ENCODE peak calls at places on chromosomes 13 and 19, in eight cellular contexts. One of them, this sample, is unnamed.

GRCh38 chr13:84279166-84279565 is 396.9 kb upstream of the SLITRK1 start:
- DNase-seq in esophagus squamous epithelium: no peak
- DNase-seq in omental fat pad: no peak
- DNase-seq in heart right ventricle: no peak
- DNase-seq in NCI-H69: no peak
- DNase-seq in dorsolateral prefrontal cortex: no peak
- DNase-seq in uterus: no peak
- DNase-seq in IMR-90: peak; percentile 1
- DNase-seq in this sample: no peak

GRCh38 chr13:97843201-97843600 is 110.3 kb upstream of the IPO5 start:
- DNase-seq in esophagus squamous epithelium: no peak
- DNase-seq in omental fat pad: no peak
- DNase-seq in heart right ventricle: no peak
- DNase-seq in NCI-H69: peak; percentile 45
- DNase-seq in dorsolateral prefrontal cortex: no peak
- DNase-seq in uterus: no peak
- DNase-seq in IMR-90: no peak
- DNase-seq in this sample: no peak

GRCh38 chr13:98942485-98942884 is 35.4 kb downstream of the DOCK9 start:
- DNase-seq in esophagus squamous epithelium: no peak
- DNase-seq in omental fat pad: no peak
- DNase-seq in heart right ventricle: no peak
- DNase-seq in NCI-H69: no peak
- DNase-seq in dorsolateral prefrontal cortex: no peak
- DNase-seq in uterus: no peak
- DNase-seq in IMR-90: no peak
- DNase-seq in this sample: no peak

GRCh38 chr19:42176649-42176989 is 40.9 kb downstream of the DEDD2 start:
- DNase-seq in esophagus squamous epithelium: no peak
- DNase-seq in omental fat pad: no peak
- DNase-seq in heart right ventricle: no peak
- DNase-seq in NCI-H69: no peak
- DNase-seq in dorsolateral prefrontal cortex: no peak
- DNase-seq in uterus: no peak
- DNase-seq in IMR-90: no peak
- DNase-seq in this sample: no peak

GRCh38 chr13:76745246-76746200 is 140.7 kb downstream of the KCTD12 start:
- DNase-seq in esophagus squamous epithelium: no peak
- DNase-seq in omental fat pad: no peak
- DNase-seq in heart right ventricle: no peak
- DNase-seq in NCI-H69: no peak
- DNase-seq in dorsolateral prefrontal cortex: no peak
- DNase-seq in uterus: no peak
- DNase-seq in IMR-90: no peak
- DNase-seq in this sample: no peak

GRCh38 chr19:15850385-15850784 is 34.9 kb upstream of the OR10H1 start:
- DNase-seq in esophagus squamous epithelium: no peak
- DNase-seq in omental fat pad: no peak
- DNase-seq in heart right ventricle: no peak
- DNase-seq in NCI-H69: no peak
- DNase-seq in dorsolateral prefrontal cortex: no peak
- DNase-seq in uterus: no peak
- DNase-seq in IMR-90: no peak
- DNase-seq in this sample: no peak

GRCh38 chr19:32691952-32692726 is 518 bp downstream of the NUDT19 start:
- DNase-seq in esophagus squamous epithelium: peak; percentile 27
- DNase-seq in omental fat pad: no peak
- DNase-seq in heart right ventricle: peak; percentile 67
- DNase-seq in NCI-H69: peak; percentile 80
- DNase-seq in dorsolateral prefrontal cortex: peak; percentile 68
- DNase-seq in uterus: no peak
- DNase-seq in IMR-90: peak; percentile 69
- DNase-seq in this sample: no peak

GRCh38 chr19:2962018-2962670 is 15.2 kb upstream of the TLE6 start:
- DNase-seq in esophagus squamous epithelium: no peak
- DNase-seq in omental fat pad: no peak
- DNase-seq in heart right ventricle: no peak
- DNase-seq in NCI-H69: peak; percentile 89
- DNase-seq in dorsolateral prefrontal cortex: peak; percentile 56
- DNase-seq in uterus: peak; percentile 78
- DNase-seq in IMR-90: peak; percentile 89
- DNase-seq in this sample: no peak

GRCh38 chr13:32581177-32581786 is 5.0 kb upstream of the PDS5B start:
- DNase-seq in esophagus squamous epithelium: no peak
- DNase-seq in omental fat pad: no peak
- DNase-seq in heart right ventricle: no peak
- DNase-seq in NCI-H69: peak; percentile 45
- DNase-seq in dorsolateral prefrontal cortex: no peak
- DNase-seq in uterus: no peak
- DNase-seq in IMR-90: peak; percentile 47
- DNase-seq in this sample: no peak

GRCh38 chr13:91904597-91904996 is 506.2 kb downstream of the GPC5 start:
- DNase-seq in esophagus squamous epithelium: no peak
- DNase-seq in omental fat pad: no peak
- DNase-seq in heart right ventricle: no peak
- DNase-seq in NCI-H69: no peak
- DNase-seq in dorsolateral prefrontal cortex: no peak
- DNase-seq in uterus: no peak
- DNase-seq in IMR-90: no peak
- DNase-seq in this sample: peak; percentile 57

GRCh38 chr19:48152552-48152951 is 17.6 kb downstream of the LIG1 start:
- DNase-seq in esophagus squamous epithelium: no peak
- DNase-seq in omental fat pad: peak; percentile 70
- DNase-seq in heart right ventricle: peak; percentile 48
- DNase-seq in NCI-H69: peak; percentile 55
- DNase-seq in dorsolateral prefrontal cortex: peak; percentile 86
- DNase-seq in uterus: peak; percentile 72
- DNase-seq in IMR-90: peak; percentile 75
- DNase-seq in this sample: no peak

GRCh38 chr19:18660051-18660910 is 23.2 kb upstream of the CRTC1 start:
- DNase-seq in esophagus squamous epithelium: no peak
- DNase-seq in omental fat pad: peak; percentile 46
- DNase-seq in heart right ventricle: peak; percentile 80
- DNase-seq in NCI-H69: no peak
- DNase-seq in dorsolateral prefrontal cortex: no peak
- DNase-seq in uterus: peak; percentile 56
- DNase-seq in IMR-90: peak; percentile 69
- DNase-seq in this sample: no peak

GRCh38 chr19:54724142-54724541 is at the start of gene KIR3DL3:
- DNase-seq in esophagus squamous epithelium: no peak
- DNase-seq in omental fat pad: no peak
- DNase-seq in heart right ventricle: no peak
- DNase-seq in NCI-H69: no peak
- DNase-seq in dorsolateral prefrontal cortex: no peak
- DNase-seq in uterus: no peak
- DNase-seq in IMR-90: no peak
- DNase-seq in this sample: no peak

GRCh38 chr13:49348748-49349147 is 95.1 kb downstream of the CAB39L start:
- DNase-seq in esophagus squamous epithelium: no peak
- DNase-seq in omental fat pad: no peak
- DNase-seq in heart right ventricle: no peak
- DNase-seq in NCI-H69: peak; percentile 3
- DNase-seq in dorsolateral prefrontal cortex: no peak
- DNase-seq in uterus: no peak
- DNase-seq in IMR-90: no peak
- DNase-seq in this sample: no peak

GRCh38 chr13:69458013-69458412 is 649.6 kb upstream of the ATXN8OS start:
- DNase-seq in esophagus squamous epithelium: no peak
- DNase-seq in omental fat pad: no peak
- DNase-seq in heart right ventricle: no peak
- DNase-seq in NCI-H69: peak; percentile 32
- DNase-seq in dorsolateral prefrontal cortex: no peak
- DNase-seq in uterus: no peak
- DNase-seq in IMR-90: no peak
- DNase-seq in this sample: no peak

GRCh38 chr19:29672933-29673336 is 7.7 kb downstream of the PLEKHF1 start:
- DNase-seq in esophagus squamous epithelium: no peak
- DNase-seq in omental fat pad: peak; percentile 20
- DNase-seq in heart right ventricle: no peak
- DNase-seq in NCI-H69: no peak
- DNase-seq in dorsolateral prefrontal cortex: no peak
- DNase-seq in uterus: no peak
- DNase-seq in IMR-90: no peak
- DNase-seq in this sample: no peak

GRCh38 chr19:50829801-50830200 is 3.6 kb downstream of the KLK15 start:
- DNase-seq in esophagus squamous epithelium: no peak
- DNase-seq in omental fat pad: no peak
- DNase-seq in heart right ventricle: no peak
- DNase-seq in NCI-H69: no peak
- DNase-seq in dorsolateral prefrontal cortex: no peak
- DNase-seq in uterus: no peak
- DNase-seq in IMR-90: no peak
- DNase-seq in this sample: no peak

GRCh38 chr13:42740753-42741152 is 40.6 kb upstream of the FAM216B start:
- DNase-seq in esophagus squamous epithelium: no peak
- DNase-seq in omental fat pad: no peak
- DNase-seq in heart right ventricle: peak; percentile 36
- DNase-seq in NCI-H69: peak; percentile 74
- DNase-seq in dorsolateral prefrontal cortex: no peak
- DNase-seq in uterus: no peak
- DNase-seq in IMR-90: no peak
- DNase-seq in this sample: no peak

GRCh38 chr13:92172191-92172590 is 773.8 kb downstream of the GPC5 start:
- DNase-seq in esophagus squamous epithelium: no peak
- DNase-seq in omental fat pad: no peak
- DNase-seq in heart right ventricle: no peak
- DNase-seq in NCI-H69: no peak
- DNase-seq in dorsolateral prefrontal cortex: no peak
- DNase-seq in uterus: no peak
- DNase-seq in IMR-90: peak; percentile 3
- DNase-seq in this sample: no peak

GRCh38 chr19:43636121-43636683 is 3.4 kb downstream of the CADM4 start:
- DNase-seq in esophagus squamous epithelium: no peak
- DNase-seq in omental fat pad: no peak
- DNase-seq in heart right ventricle: no peak
- DNase-seq in NCI-H69: no peak
- DNase-seq in dorsolateral prefrontal cortex: peak; percentile 76
- DNase-seq in uterus: no peak
- DNase-seq in IMR-90: no peak
- DNase-seq in this sample: no peak

GRCh38 chr13:51271008-51271407 is 48.8 kb downstream of the FAM124A start:
- DNase-seq in esophagus squamous epithelium: no peak
- DNase-seq in omental fat pad: no peak
- DNase-seq in heart right ventricle: no peak
- DNase-seq in NCI-H69: no peak
- DNase-seq in dorsolateral prefrontal cortex: peak; percentile 60
- DNase-seq in uterus: no peak
- DNase-seq in IMR-90: no peak
- DNase-seq in this sample: no peak

GRCh38 chr19:3450796-3451411 is 29.4 kb downstream of the SMIM24 start:
- DNase-seq in esophagus squamous epithelium: no peak
- DNase-seq in omental fat pad: peak; percentile 72
- DNase-seq in heart right ventricle: no peak
- DNase-seq in NCI-H69: no peak
- DNase-seq in dorsolateral prefrontal cortex: peak; percentile 76
- DNase-seq in uterus: peak; percentile 93
- DNase-seq in IMR-90: peak; percentile 100
- DNase-seq in this sample: peak; percentile 99

GRCh38 chr19:14553042-14553938 is 18.6 kb downstream of the NDUFB7 start:
- DNase-seq in esophagus squamous epithelium: no peak
- DNase-seq in omental fat pad: no peak
- DNase-seq in heart right ventricle: no peak
- DNase-seq in NCI-H69: no peak
- DNase-seq in dorsolateral prefrontal cortex: no peak
- DNase-seq in uterus: no peak
- DNase-seq in IMR-90: no peak
- DNase-seq in this sample: no peak

GRCh38 chr19:16326401-16327130 is 1.9 kb downstream of the KLF2 start:
- DNase-seq in esophagus squamous epithelium: no peak
- DNase-seq in omental fat pad: no peak
- DNase-seq in heart right ventricle: no peak
- DNase-seq in NCI-H69: no peak
- DNase-seq in dorsolateral prefrontal cortex: no peak
- DNase-seq in uterus: no peak
- DNase-seq in IMR-90: no peak
- DNase-seq in this sample: no peak

GRCh38 chr19:47186337-47187022 is 44.5 kb downstream of the BBC3 start:
- DNase-seq in esophagus squamous epithelium: no peak
- DNase-seq in omental fat pad: no peak
- DNase-seq in heart right ventricle: no peak
- DNase-seq in NCI-H69: no peak
- DNase-seq in dorsolateral prefrontal cortex: no peak
- DNase-seq in uterus: no peak
- DNase-seq in IMR-90: no peak
- DNase-seq in this sample: no peak

GRCh38 chr13:109154546-109154945 is 525.1 kb downstream of the MYO16 start:
- DNase-seq in esophagus squamous epithelium: no peak
- DNase-seq in omental fat pad: no peak
- DNase-seq in heart right ventricle: no peak
- DNase-seq in NCI-H69: no peak
- DNase-seq in dorsolateral prefrontal cortex: no peak
- DNase-seq in uterus: no peak
- DNase-seq in IMR-90: no peak
- DNase-seq in this sample: no peak

GRCh38 chr13:26502826-26503225 is 54.7 kb upstream of the WASF3 start:
- DNase-seq in esophagus squamous epithelium: no peak
- DNase-seq in omental fat pad: no peak
- DNase-seq in heart right ventricle: no peak
- DNase-seq in NCI-H69: peak; percentile 18
- DNase-seq in dorsolateral prefrontal cortex: peak; percentile 69
- DNase-seq in uterus: no peak
- DNase-seq in IMR-90: peak; percentile 96
- DNase-seq in this sample: no peak

GRCh38 chr19:36819130-36819630 is 19.0 kb downstream of the ZNF790 start:
- DNase-seq in esophagus squamous epithelium: no peak
- DNase-seq in omental fat pad: no peak
- DNase-seq in heart right ventricle: no peak
- DNase-seq in NCI-H69: no peak
- DNase-seq in dorsolateral prefrontal cortex: no peak
- DNase-seq in uterus: no peak
- DNase-seq in IMR-90: no peak
- DNase-seq in this sample: no peak

This sample was measured in epithelial cell of proximal tubule.